ENCODE peak calls at places on chromosomes 3 and 15, in seven cellular contexts. One of them, this sample, is unnamed.

GRCh38 chr15:69941931-69942471 is 155.7 kb downstream of the TLE3 start:
- DNase-seq in activated CD8-positive, alpha-beta T cell treated with anti-CD3 and anti-CD28 coated beads, Interleukin-2, amount 10 ng/mL, durations not matched to agents 7 days and 5 days: no peak
- DNase-seq in stimulated activated CD8-positive, alpha-beta memory T cell treated with anti-CD3 and anti-CD28 coated beads, Interleukin-4, amount 100 ng/mL, for 4 hours: no peak
- DNase-seq in heart left ventricle: no peak
- DNase-seq in psoas muscle: no peak
- DNase-seq in tibial nerve: no peak
- DNase-seq in nucleus accumbens: no peak
- DNase-seq in this sample: no peak

GRCh38 chr15:92167413-92167950 is 226.2 kb upstream of the ST8SIA2 start:
- DNase-seq in tibial nerve: no peak
- DNase-seq in heart left ventricle: no peak
- DNase-seq in psoas muscle: no peak
- DNase-seq in activated CD8-positive, alpha-beta T cell treated with anti-CD3 and anti-CD28 coated beads, Interleukin-2, amount 10 ng/mL, durations not matched to agents 7 days and 5 days: no peak
- DNase-seq in nucleus accumbens: no peak
- DNase-seq in stimulated activated CD8-positive, alpha-beta memory T cell treated with anti-CD3 and anti-CD28 coated beads, Interleukin-4, amount 100 ng/mL, for 4 hours: no peak
- DNase-seq in this sample: no peak

GRCh38 chr15:42157981-42158765 is 1.7 kb upstream of the PLA2G4F start:
- DNase-seq in activated CD8-positive, alpha-beta T cell treated with anti-CD3 and anti-CD28 coated beads, Interleukin-2, amount 10 ng/mL, durations not matched to agents 7 days and 5 days: no peak
- DNase-seq in psoas muscle: no peak
- DNase-seq in nucleus accumbens: no peak
- DNase-seq in heart left ventricle: no peak
- DNase-seq in stimulated activated CD8-positive, alpha-beta memory T cell treated with anti-CD3 and anti-CD28 coated beads, Interleukin-4, amount 100 ng/mL, for 4 hours: no peak
- DNase-seq in tibial nerve: no peak
- DNase-seq in this sample: no peak

GRCh38 chr3:106862067-106862466 is 515.2 kb upstream of the CCDC54 start:
- DNase-seq in nucleus accumbens: no peak
- DNase-seq in activated CD8-positive, alpha-beta T cell treated with anti-CD3 and anti-CD28 coated beads, Interleukin-2, amount 10 ng/mL, durations not matched to agents 7 days and 5 days: no peak
- DNase-seq in psoas muscle: no peak
- DNase-seq in heart left ventricle: no peak
- DNase-seq in tibial nerve: no peak
- DNase-seq in stimulated activated CD8-positive, alpha-beta memory T cell treated with anti-CD3 and anti-CD28 coated beads, Interleukin-4, amount 100 ng/mL, for 4 hours: no peak
- DNase-seq in this sample: no peak

GRCh38 chr3:23607184-23607847 is 198.4 kb upstream of the UBE2E1 start:
- DNase-seq in heart left ventricle: no peak
- DNase-seq in activated CD8-positive, alpha-beta T cell treated with anti-CD3 and anti-CD28 coated beads, Interleukin-2, amount 10 ng/mL, durations not matched to agents 7 days and 5 days: no peak
- DNase-seq in nucleus accumbens: no peak
- DNase-seq in psoas muscle: no peak
- DNase-seq in tibial nerve: no peak
- DNase-seq in stimulated activated CD8-positive, alpha-beta memory T cell treated with anti-CD3 and anti-CD28 coated beads, Interleukin-4, amount 100 ng/mL, for 4 hours: no peak
- DNase-seq in this sample: no peak

GRCh38 chr3:147507638-147508286 is 98.6 kb downstream of the ZIC1 start:
- DNase-seq in nucleus accumbens: no peak
- DNase-seq in psoas muscle: no peak
- DNase-seq in tibial nerve: peak
- DNase-seq in stimulated activated CD8-positive, alpha-beta memory T cell treated with anti-CD3 and anti-CD28 coated beads, Interleukin-4, amount 100 ng/mL, for 4 hours: no peak
- DNase-seq in activated CD8-positive, alpha-beta T cell treated with anti-CD3 and anti-CD28 coated beads, Interleukin-2, amount 10 ng/mL, durations not matched to agents 7 days and 5 days: no peak
- DNase-seq in heart left ventricle: no peak
- DNase-seq in this sample: no peak

GRCh38 chr15:100461049-100461448 is 67.7 kb downstream of the CERS3 start:
- DNase-seq in heart left ventricle: no peak
- DNase-seq in tibial nerve: no peak
- DNase-seq in nucleus accumbens: no peak
- DNase-seq in stimulated activated CD8-positive, alpha-beta memory T cell treated with anti-CD3 and anti-CD28 coated beads, Interleukin-4, amount 100 ng/mL, for 4 hours: no peak
- DNase-seq in psoas muscle: no peak
- DNase-seq in activated CD8-positive, alpha-beta T cell treated with anti-CD3 and anti-CD28 coated beads, Interleukin-2, amount 10 ng/mL, durations not matched to agents 7 days and 5 days: no peak
- DNase-seq in this sample: no peak

GRCh38 chr15:74901612-74902063 is 5.0 kb downstream of the FAM219B start:
- DNase-seq in psoas muscle: peak
- DNase-seq in stimulated activated CD8-positive, alpha-beta memory T cell treated with anti-CD3 and anti-CD28 coated beads, Interleukin-4, amount 100 ng/mL, for 4 hours: peak
- DNase-seq in nucleus accumbens: no peak
- DNase-seq in heart left ventricle: peak
- DNase-seq in activated CD8-positive, alpha-beta T cell treated with anti-CD3 and anti-CD28 coated beads, Interleukin-2, amount 10 ng/mL, durations not matched to agents 7 days and 5 days: peak
- DNase-seq in tibial nerve: peak
- DNase-seq in this sample: peak

GRCh38 chr15:80010131-80010673 is 39.2 kb upstream of the BCL2A1 start:
- DNase-seq in heart left ventricle: no peak
- DNase-seq in tibial nerve: no peak
- DNase-seq in activated CD8-positive, alpha-beta T cell treated with anti-CD3 and anti-CD28 coated beads, Interleukin-2, amount 10 ng/mL, durations not matched to agents 7 days and 5 days: no peak
- DNase-seq in psoas muscle: no peak
- DNase-seq in nucleus accumbens: no peak
- DNase-seq in stimulated activated CD8-positive, alpha-beta memory T cell treated with anti-CD3 and anti-CD28 coated beads, Interleukin-4, amount 100 ng/mL, for 4 hours: no peak
- DNase-seq in this sample: no peak

GRCh38 chr3:179147571-179148445 is at the start of gene PIK3CA:
- DNase-seq in stimulated activated CD8-positive, alpha-beta memory T cell treated with anti-CD3 and anti-CD28 coated beads, Interleukin-4, amount 100 ng/mL, for 4 hours: peak
- DNase-seq in tibial nerve: peak
- DNase-seq in nucleus accumbens: peak
- DNase-seq in psoas muscle: peak
- DNase-seq in heart left ventricle: peak
- DNase-seq in activated CD8-positive, alpha-beta T cell treated with anti-CD3 and anti-CD28 coated beads, Interleukin-2, amount 10 ng/mL, durations not matched to agents 7 days and 5 days: peak
- DNase-seq in this sample: peak

GRCh38 chr3:31188112-31188511 is 293.7 kb upstream of the GADL1 start:
- DNase-seq in psoas muscle: no peak
- DNase-seq in stimulated activated CD8-positive, alpha-beta memory T cell treated with anti-CD3 and anti-CD28 coated beads, Interleukin-4, amount 100 ng/mL, for 4 hours: no peak
- DNase-seq in tibial nerve: peak
- DNase-seq in heart left ventricle: peak
- DNase-seq in nucleus accumbens: no peak
- DNase-seq in activated CD8-positive, alpha-beta T cell treated with anti-CD3 and anti-CD28 coated beads, Interleukin-2, amount 10 ng/mL, durations not matched to agents 7 days and 5 days: no peak
- DNase-seq in this sample: no peak

GRCh38 chr3:89762360-89762759 is 654.9 kb downstream of the EPHA3 start:
- DNase-seq in tibial nerve: no peak
- DNase-seq in activated CD8-positive, alpha-beta T cell treated with anti-CD3 and anti-CD28 coated beads, Interleukin-2, amount 10 ng/mL, durations not matched to agents 7 days and 5 days: no peak
- DNase-seq in heart left ventricle: no peak
- DNase-seq in psoas muscle: no peak
- DNase-seq in stimulated activated CD8-positive, alpha-beta memory T cell treated with anti-CD3 and anti-CD28 coated beads, Interleukin-4, amount 100 ng/mL, for 4 hours: no peak
- DNase-seq in nucleus accumbens: no peak
- DNase-seq in this sample: no peak

GRCh38 chr3:188126931-188127330 is 27.0 kb upstream of the LPP start:
- DNase-seq in activated CD8-positive, alpha-beta T cell treated with anti-CD3 and anti-CD28 coated beads, Interleukin-2, amount 10 ng/mL, durations not matched to agents 7 days and 5 days: no peak
- DNase-seq in nucleus accumbens: no peak
- DNase-seq in heart left ventricle: peak
- DNase-seq in tibial nerve: no peak
- DNase-seq in psoas muscle: no peak
- DNase-seq in stimulated activated CD8-positive, alpha-beta memory T cell treated with anti-CD3 and anti-CD28 coated beads, Interleukin-4, amount 100 ng/mL, for 4 hours: no peak
- DNase-seq in this sample: no peak

GRCh38 chr3:194840661-194841514 is 155.2 kb downstream of the FAM43A start:
- DNase-seq in heart left ventricle: no peak
- DNase-seq in tibial nerve: no peak
- DNase-seq in nucleus accumbens: no peak
- DNase-seq in psoas muscle: no peak
- DNase-seq in activated CD8-positive, alpha-beta T cell treated with anti-CD3 and anti-CD28 coated beads, Interleukin-2, amount 10 ng/mL, durations not matched to agents 7 days and 5 days: no peak
- DNase-seq in stimulated activated CD8-positive, alpha-beta memory T cell treated with anti-CD3 and anti-CD28 coated beads, Interleukin-4, amount 100 ng/mL, for 4 hours: no peak
- DNase-seq in this sample: no peak

GRCh38 chr15:74130089-74130848 is at the start of gene ISLR2:
- DNase-seq in heart left ventricle: no peak
- DNase-seq in tibial nerve: no peak
- DNase-seq in activated CD8-positive, alpha-beta T cell treated with anti-CD3 and anti-CD28 coated beads, Interleukin-2, amount 10 ng/mL, durations not matched to agents 7 days and 5 days: no peak
- DNase-seq in nucleus accumbens: no peak
- DNase-seq in stimulated activated CD8-positive, alpha-beta memory T cell treated with anti-CD3 and anti-CD28 coated beads, Interleukin-4, amount 100 ng/mL, for 4 hours: no peak
- DNase-seq in psoas muscle: peak
- DNase-seq in this sample: no peak

GRCh38 chr3:107796786-107797185 is 274.0 kb downstream of the BBX start:
- DNase-seq in nucleus accumbens: no peak
- DNase-seq in tibial nerve: no peak
- DNase-seq in activated CD8-positive, alpha-beta T cell treated with anti-CD3 and anti-CD28 coated beads, Interleukin-2, amount 10 ng/mL, durations not matched to agents 7 days and 5 days: no peak
- DNase-seq in psoas muscle: no peak
- DNase-seq in heart left ventricle: no peak
- DNase-seq in stimulated activated CD8-positive, alpha-beta memory T cell treated with anti-CD3 and anti-CD28 coated beads, Interleukin-4, amount 100 ng/mL, for 4 hours: no peak
- DNase-seq in this sample: no peak

GRCh38 chr3:173894-174293 is 22.7 kb upstream of the CHL1 start:
- DNase-seq in activated CD8-positive, alpha-beta T cell treated with anti-CD3 and anti-CD28 coated beads, Interleukin-2, amount 10 ng/mL, durations not matched to agents 7 days and 5 days: no peak
- DNase-seq in stimulated activated CD8-positive, alpha-beta memory T cell treated with anti-CD3 and anti-CD28 coated beads, Interleukin-4, amount 100 ng/mL, for 4 hours: no peak
- DNase-seq in heart left ventricle: no peak
- DNase-seq in nucleus accumbens: no peak
- DNase-seq in psoas muscle: no peak
- DNase-seq in tibial nerve: no peak
- DNase-seq in this sample: no peak

GRCh38 chr15:50542051-50542450 is 4.4 kb downstream of the USP50 start:
- DNase-seq in stimulated activated CD8-positive, alpha-beta memory T cell treated with anti-CD3 and anti-CD28 coated beads, Interleukin-4, amount 100 ng/mL, for 4 hours: no peak
- DNase-seq in tibial nerve: peak
- DNase-seq in activated CD8-positive, alpha-beta T cell treated with anti-CD3 and anti-CD28 coated beads, Interleukin-2, amount 10 ng/mL, durations not matched to agents 7 days and 5 days: no peak
- DNase-seq in psoas muscle: no peak
- DNase-seq in nucleus accumbens: no peak
- DNase-seq in heart left ventricle: no peak
- DNase-seq in this sample: no peak

GRCh38 chr3:74167926-74168325 is 446.5 kb downstream of the CNTN3 start:
- DNase-seq in stimulated activated CD8-positive, alpha-beta memory T cell treated with anti-CD3 and anti-CD28 coated beads, Interleukin-4, amount 100 ng/mL, for 4 hours: no peak
- DNase-seq in heart left ventricle: no peak
- DNase-seq in tibial nerve: no peak
- DNase-seq in psoas muscle: no peak
- DNase-seq in activated CD8-positive, alpha-beta T cell treated with anti-CD3 and anti-CD28 coated beads, Interleukin-2, amount 10 ng/mL, durations not matched to agents 7 days and 5 days: no peak
- DNase-seq in nucleus accumbens: no peak
- DNase-seq in this sample: no peak

GRCh38 chr3:105848821-105849220 is 20.0 kb downstream of the CBLB start:
- DNase-seq in heart left ventricle: no peak
- DNase-seq in activated CD8-positive, alpha-beta T cell treated with anti-CD3 and anti-CD28 coated beads, Interleukin-2, amount 10 ng/mL, durations not matched to agents 7 days and 5 days: no peak
- DNase-seq in nucleus accumbens: no peak
- DNase-seq in tibial nerve: no peak
- DNase-seq in stimulated activated CD8-positive, alpha-beta memory T cell treated with anti-CD3 and anti-CD28 coated beads, Interleukin-4, amount 100 ng/mL, for 4 hours: no peak
- DNase-seq in psoas muscle: no peak
- DNase-seq in this sample: no peak

GRCh38 chr3:152299243-152299976 is 30.7 kb downstream of the MBNL1 start:
- DNase-seq in activated CD8-positive, alpha-beta T cell treated with anti-CD3 and anti-CD28 coated beads, Interleukin-2, amount 10 ng/mL, durations not matched to agents 7 days and 5 days: no peak
- DNase-seq in stimulated activated CD8-positive, alpha-beta memory T cell treated with anti-CD3 and anti-CD28 coated beads, Interleukin-4, amount 100 ng/mL, for 4 hours: no peak
- DNase-seq in tibial nerve: no peak
- DNase-seq in heart left ventricle: no peak
- DNase-seq in nucleus accumbens: peak
- DNase-seq in psoas muscle: no peak
- DNase-seq in this sample: no peak